ENCODE peak calls at places on chromosome 17, in ten cellular contexts. Q is substantia nigra; W is midbrain; Y is heart left ventricle; B is stimulated activated CD4-positive, alpha-beta T cell treated with anti-CD3 and anti-CD28 coated beads, Interleukin-2, amount 100 ng/mL, for 48 hours; G is activated naive CD4-positive, alpha-beta T cell; Z is foreskin fibroblast; U is effector memory CD4-positive, alpha-beta T cell; V is C1 segment of cervical spinal cord; O is H54. I is an unnamed sample.

GRCh38 chr17:65190467-65191095 is 53.4 kb downstream of the RGS9 start:
- DNase-seq in Q (no peak), W (no peak), Y (no peak), B (no peak), G (no peak), Z (peak; percentile 61), U (no peak), V (no peak), O (no peak), I (no peak)

GRCh38 chr17:69254187-69254586 is 25.6 kb upstream of the ABCA10 start:
- DNase-seq in Q (no peak), W (no peak), Y (no peak), B (no peak), G (no peak), Z (no peak), U (no peak), V (no peak), O (no peak), I (no peak)

GRCh38 chr17:81052199-81052997 is 17.4 kb downstream of the BAIAP2 start:
- DNase-seq in Q (no peak), W (no peak), Y (no peak), B (no peak), G (no peak), Z (no peak), U (no peak), V (no peak), O (no peak), I (peak; percentile 32)

GRCh38 chr17:62617894-62618472 is 9.5 kb upstream of the MRC2 start:
- DNase-seq in Q (no peak), W (no peak), Y (no peak), B (no peak), G (no peak), Z (peak; percentile 86), U (no peak), V (no peak), O (no peak), I (no peak)

GRCh38 chr17:14143678-14144077 is 74.4 kb downstream of the COX10 start:
- DNase-seq in Q (no peak), W (no peak), Y (no peak), B (no peak), G (no peak), Z (peak; percentile 14), U (no peak), V (no peak), O (no peak), I (peak; percentile 8)

GRCh38 chr17:41793749-41794602 is 7.5 kb upstream of the JUP start:
- DNase-seq in Q (no peak), W (no peak), Y (no peak), B (no peak), G (no peak), Z (no peak), U (no peak), V (no peak), O (no peak), I (no peak)

GRCh38 chr17:11628374-11628773 is 30.1 kb downstream of the DNAH9 start:
- DNase-seq in Q (no peak), W (no peak), Y (no peak), B (no peak), G (no peak), Z (no peak), U (no peak), V (no peak), O (no peak), I (no peak)

GRCh38 chr17:12800855-12801365 is 11.6 kb downstream of the ARHGAP44 start:
- DNase-seq in Q (no peak), W (no peak), Y (no peak), B (no peak), G (no peak), Z (no peak), U (no peak), V (no peak), O (no peak), I (no peak)

GRCh38 chr17:82917656-82918345 is 78.0 kb upstream of the ZNF750 start:
- DNase-seq in Q (no peak), W (no peak), Y (no peak), B (peak; percentile 22), G (peak; percentile 17), Z (peak; percentile 27), U (no peak), V (no peak), O (peak; percentile 33), I (no peak)

GRCh38 chr17:17137731-17138585 is 68.2 kb downstream of the PLD6 start:
- DNase-seq in Q (no peak), W (no peak), Y (no peak), B (no peak), G (no peak), Z (no peak), U (no peak), V (no peak), O (no peak), I (no peak)

GRCh38 chr17:58060596-58061191 is 22.5 kb upstream of the DYNLL2 start:
- DNase-seq in Q (no peak), W (no peak), Y (peak; percentile 78), B (no peak), G (no peak), Z (peak; percentile 22), U (no peak), V (no peak), O (no peak), I (peak; percentile 39)

GRCh38 chr17:72618018-72618509 is 474.4 kb downstream of the SLC39A11 start:
- DNase-seq in Q (no peak), W (no peak), Y (no peak), B (no peak), G (no peak), Z (peak; percentile 21), U (peak; percentile 27), V (peak; percentile 25), O (no peak), I (no peak)

GRCh38 chr17:28018439-28019070 is 23.9 kb upstream of the NLK start:
- DNase-seq in Q (no peak), W (no peak), Y (peak; percentile 43), B (no peak), G (no peak), Z (peak; percentile 3), U (no peak), V (no peak), O (no peak), I (no peak)

GRCh38 chr17:39769974-39770587 is 32.3 kb downstream of the GRB7 start:
- DNase-seq in Q (no peak), W (no peak), Y (no peak), B (no peak), G (peak; percentile 37), Z (peak; percentile 66), U (peak; percentile 25), V (no peak), O (no peak), I (no peak)

GRCh38 chr17:81277421-81277820 is 17.7 kb downstream of the SLC38A10 start:
- DNase-seq in Q (peak; percentile 41), W (peak; percentile 23), Y (peak; percentile 82), B (no peak), G (no peak), Z (peak; percentile 46), U (no peak), V (peak; percentile 14), O (no peak), I (peak; percentile 62)

GRCh38 chr17:13520899-13521572 is 80.7 kb downstream of the HS3ST3A1 start:
- DNase-seq in Q (no peak), W (no peak), Y (no peak), B (no peak), G (no peak), Z (peak; percentile 74), U (no peak), V (no peak), O (no peak), I (no peak)

GRCh38 chr17:77320501-77321256 is 179.9 kb downstream of the SEC14L1 start:
- DNase-seq in Q (no peak), W (no peak), Y (no peak), B (no peak), G (no peak), Z (peak; percentile 70), U (no peak), V (no peak), O (no peak), I (no peak)

GRCh38 chr17:34616148-34616547 is 36.8 kb downstream of the TMEM132E start:
- DNase-seq in Q (no peak), W (no peak), Y (no peak), B (no peak), G (no peak), Z (no peak), U (no peak), V (peak; percentile 5), O (no peak), I (peak; percentile 70)

GRCh38 chr17:81125573-81126081 is 39.7 kb upstream of the PVALEF start:
- DNase-seq in Q (peak; percentile 64), W (no peak), Y (no peak), B (no peak), G (no peak), Z (no peak), U (no peak), V (peak; percentile 54), O (peak; percentile 85), I (no peak)

I was measured in NCI-H1092.